ENCODE peak calls at places on chromosome 21, in seven cellular contexts. One of them, this sample, is unnamed.

GRCh38 chr21:36113647-36114428 is 21.0 kb upstream of the CBR3 start:
- DNase-seq in spleen: peak
- DNase-seq in PC-3: peak
- DNase-seq in lower lobe of right lung: peak
- DNase-seq in HFF-Myc: no peak
- DNase-seq in fibroblast of villous mesenchyme: peak
- DNase-seq in transverse colon: peak
- DNase-seq in this sample: no peak

GRCh38 chr21:45408271-45408791 is 3.4 kb downstream of the COL18A1 start:
- DNase-seq in fibroblast of villous mesenchyme: no peak
- DNase-seq in lower lobe of right lung: peak
- DNase-seq in transverse colon: no peak
- DNase-seq in PC-3: no peak
- DNase-seq in HFF-Myc: no peak
- DNase-seq in spleen: peak
- DNase-seq in this sample: no peak

GRCh38 chr21:13937236-13937635 is 273.5 kb downstream of the LIPI start:
- DNase-seq in transverse colon: no peak
- DNase-seq in lower lobe of right lung: peak
- DNase-seq in spleen: no peak
- DNase-seq in fibroblast of villous mesenchyme: no peak
- DNase-seq in PC-3: no peak
- DNase-seq in HFF-Myc: no peak
- DNase-seq in this sample: no peak

GRCh38 chr21:35548904-35549615 is 500.0 kb upstream of the RUNX1 start:
- DNase-seq in PC-3: peak
- DNase-seq in lower lobe of right lung: no peak
- DNase-seq in transverse colon: no peak
- DNase-seq in fibroblast of villous mesenchyme: no peak
- DNase-seq in spleen: no peak
- DNase-seq in HFF-Myc: no peak
- DNase-seq in this sample: no peak

GRCh38 chr21:36260030-36260787 is 59.8 kb upstream of the MORC3 start:
- DNase-seq in PC-3: peak
- DNase-seq in lower lobe of right lung: no peak
- DNase-seq in fibroblast of villous mesenchyme: peak
- DNase-seq in transverse colon: peak
- DNase-seq in HFF-Myc: peak
- DNase-seq in spleen: no peak
- DNase-seq in this sample: no peak

GRCh38 chr21:14070049-14070893 is 140.5 kb downstream of the LIPI start:
- DNase-seq in lower lobe of right lung: no peak
- DNase-seq in spleen: no peak
- DNase-seq in transverse colon: no peak
- DNase-seq in PC-3: no peak
- DNase-seq in HFF-Myc: no peak
- DNase-seq in fibroblast of villous mesenchyme: no peak
- DNase-seq in this sample: no peak

GRCh38 chr21:26119906-26120305 is 50.7 kb downstream of the APP start:
- DNase-seq in transverse colon: no peak
- DNase-seq in fibroblast of villous mesenchyme: no peak
- DNase-seq in spleen: no peak
- DNase-seq in HFF-Myc: no peak
- DNase-seq in PC-3: no peak
- DNase-seq in lower lobe of right lung: no peak
- DNase-seq in this sample: no peak

GRCh38 chr21:38438476-38438893 is 59.8 kb downstream of the ERG start:
- DNase-seq in spleen: peak
- DNase-seq in PC-3: peak
- DNase-seq in HFF-Myc: no peak
- DNase-seq in fibroblast of villous mesenchyme: peak
- DNase-seq in transverse colon: no peak
- DNase-seq in lower lobe of right lung: peak
- DNase-seq in this sample: no peak

GRCh38 chr21:19402870-19403269 is 999.3 kb upstream of the TMPRSS15 start:
- DNase-seq in fibroblast of villous mesenchyme: no peak
- DNase-seq in HFF-Myc: no peak
- DNase-seq in spleen: no peak
- DNase-seq in lower lobe of right lung: no peak
- DNase-seq in PC-3: no peak
- DNase-seq in transverse colon: no peak
- DNase-seq in this sample: no peak

GRCh38 chr21:24938592-24938991 is 668.7 kb downstream of the MRPL39 start:
- DNase-seq in PC-3: no peak
- DNase-seq in spleen: no peak
- DNase-seq in transverse colon: no peak
- DNase-seq in lower lobe of right lung: no peak
- DNase-seq in fibroblast of villous mesenchyme: no peak
- DNase-seq in HFF-Myc: no peak
- DNase-seq in this sample: no peak

GRCh38 chr21:44454747-44455523 is at the start of gene LRRC3:
- DNase-seq in lower lobe of right lung: peak
- DNase-seq in transverse colon: peak
- DNase-seq in fibroblast of villous mesenchyme: peak
- DNase-seq in HFF-Myc: no peak
- DNase-seq in PC-3: peak
- DNase-seq in spleen: peak
- DNase-seq in this sample: no peak

GRCh38 chr21:46253610-46254124 is 25.1 kb upstream of the LSS start:
- DNase-seq in HFF-Myc: no peak
- DNase-seq in spleen: no peak
- DNase-seq in fibroblast of villous mesenchyme: peak
- DNase-seq in lower lobe of right lung: no peak
- DNase-seq in transverse colon: no peak
- DNase-seq in PC-3: no peak
- DNase-seq in this sample: no peak

GRCh38 chr21:14361958-14362357 is 21.0 kb downstream of the HSPA13 start:
- DNase-seq in transverse colon: no peak
- DNase-seq in fibroblast of villous mesenchyme: peak
- DNase-seq in HFF-Myc: no peak
- DNase-seq in lower lobe of right lung: no peak
- DNase-seq in PC-3: peak
- DNase-seq in spleen: no peak
- DNase-seq in this sample: no peak

GRCh38 chr21:33897098-33897497 is 18.5 kb downstream of the ATP5PO start:
- DNase-seq in spleen: no peak
- DNase-seq in fibroblast of villous mesenchyme: no peak
- DNase-seq in transverse colon: no peak
- DNase-seq in PC-3: no peak
- DNase-seq in lower lobe of right lung: no peak
- DNase-seq in HFF-Myc: no peak
- DNase-seq in this sample: no peak

GRCh38 chr21:21612446-21612845 is 614.2 kb downstream of the NCAM2 start:
- DNase-seq in PC-3: peak
- DNase-seq in fibroblast of villous mesenchyme: peak
- DNase-seq in lower lobe of right lung: no peak
- DNase-seq in HFF-Myc: peak
- DNase-seq in spleen: no peak
- DNase-seq in transverse colon: no peak
- DNase-seq in this sample: no peak

GRCh38 chr21:16279658-16280581 is 550.1 kb downstream of the USP25 start:
- DNase-seq in lower lobe of right lung: no peak
- DNase-seq in spleen: no peak
- DNase-seq in PC-3: no peak
- DNase-seq in transverse colon: no peak
- DNase-seq in fibroblast of villous mesenchyme: peak
- DNase-seq in HFF-Myc: no peak
- DNase-seq in this sample: peak

GRCh38 chr21:36658926-36659325 is 40.0 kb upstream of the SIM2 start:
- DNase-seq in spleen: no peak
- DNase-seq in fibroblast of villous mesenchyme: no peak
- DNase-seq in PC-3: no peak
- DNase-seq in lower lobe of right lung: no peak
- DNase-seq in HFF-Myc: no peak
- DNase-seq in transverse colon: no peak
- DNase-seq in this sample: no peak

GRCh38 chr21:44723177-44724131 is 12.1 kb upstream of the TSPEAR start:
- DNase-seq in HFF-Myc: no peak
- DNase-seq in lower lobe of right lung: no peak
- DNase-seq in fibroblast of villous mesenchyme: no peak
- DNase-seq in PC-3: no peak
- DNase-seq in spleen: no peak
- DNase-seq in transverse colon: no peak
- DNase-seq in this sample: no peak

GRCh38 chr21:39088831-39089380 is 94.3 kb downstream of the PSMG1 start:
- DNase-seq in lower lobe of right lung: no peak
- DNase-seq in transverse colon: no peak
- DNase-seq in PC-3: peak
- DNase-seq in HFF-Myc: no peak
- DNase-seq in fibroblast of villous mesenchyme: peak
- DNase-seq in spleen: peak
- DNase-seq in this sample: no peak

DNA sequence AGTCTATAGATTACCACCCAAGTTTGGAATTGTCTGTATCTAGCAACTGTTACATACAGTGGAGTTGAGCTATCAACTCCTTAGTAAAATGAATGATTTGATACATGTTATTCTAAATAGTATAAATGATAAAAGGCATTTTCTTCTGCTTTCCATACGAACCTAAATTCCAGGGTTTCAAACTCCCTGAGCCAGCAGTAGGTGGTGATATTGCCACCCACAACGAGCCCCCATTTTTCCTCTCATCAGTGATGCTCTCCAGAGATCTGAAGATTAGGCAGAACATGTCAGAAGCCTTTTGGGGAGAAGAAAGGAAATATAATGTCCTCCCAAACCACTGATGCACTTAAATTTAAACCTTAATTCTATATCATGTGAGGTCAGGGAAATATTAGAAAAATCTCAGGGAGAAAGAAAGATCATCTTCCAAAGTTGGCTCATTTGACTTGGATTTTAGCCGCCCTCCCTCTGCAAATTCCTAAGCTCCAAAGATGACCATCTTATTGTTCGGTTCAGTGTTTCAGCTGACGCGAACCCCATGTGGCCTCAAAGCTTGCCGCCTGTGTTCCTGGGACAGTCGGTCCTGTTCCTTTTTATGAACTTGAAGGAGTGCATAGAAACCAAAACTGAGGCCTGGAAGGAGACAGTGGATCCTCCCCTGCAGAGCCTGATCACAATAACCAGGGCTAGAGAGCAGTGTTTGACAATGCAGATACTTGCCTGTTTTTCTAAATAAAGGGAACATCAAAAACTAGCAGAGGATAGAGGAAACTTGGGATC is 2.3 kb downstream of the EVA1C start:
- DNase-seq in PC-3: peak
- DNase-seq in HFF-Myc: no peak
- DNase-seq in spleen: no peak
- DNase-seq in lower lobe of right lung: no peak
- DNase-seq in fibroblast of villous mesenchyme: peak
- DNase-seq in transverse colon: no peak
- DNase-seq in this sample: no peak
- H3K4me3 ChIP-seq in PC-3: peak
- H3K4me3 ChIP-seq in HFF-Myc: no peak
- H3K4me3 ChIP-seq in spleen: no peak
- H3K4me3 ChIP-seq in lower lobe of right lung: peak
- H3K4me3 ChIP-seq in fibroblast of villous mesenchyme: peak
- H3K4me3 ChIP-seq in transverse colon: no peak
- H3K4me3 ChIP-seq in this sample: peak

GRCh38 chr21:29130234-29130993 is at the start of gene MAP3K7CL:
- DNase-seq in fibroblast of villous mesenchyme: peak
- DNase-seq in transverse colon: peak
- DNase-seq in PC-3: peak
- DNase-seq in lower lobe of right lung: no peak
- DNase-seq in spleen: no peak
- DNase-seq in HFF-Myc: peak
- DNase-seq in this sample: no peak

GRCh38 chr21:29121759-29122158 is 8.7 kb upstream of the MAP3K7CL start:
- DNase-seq in lower lobe of right lung: no peak
- DNase-seq in transverse colon: no peak
- DNase-seq in fibroblast of villous mesenchyme: no peak
- DNase-seq in PC-3: no peak
- DNase-seq in HFF-Myc: no peak
- DNase-seq in spleen: no peak
- DNase-seq in this sample: no peak

GRCh38 chr21:29125979-29126378 is 4.5 kb upstream of the MAP3K7CL start:
- DNase-seq in PC-3: no peak
- DNase-seq in spleen: no peak
- DNase-seq in fibroblast of villous mesenchyme: no peak
- DNase-seq in transverse colon: no peak
- DNase-seq in lower lobe of right lung: no peak
- DNase-seq in HFF-Myc: no peak
- DNase-seq in this sample: no peak

GRCh38 chr21:29125199-29125598 is 5.2 kb upstream of the MAP3K7CL start:
- DNase-seq in fibroblast of villous mesenchyme: no peak
- DNase-seq in transverse colon: no peak
- DNase-seq in HFF-Myc: no peak
- DNase-seq in PC-3: no peak
- DNase-seq in spleen: no peak
- DNase-seq in lower lobe of right lung: no peak
- DNase-seq in this sample: no peak

GRCh38 chr21:29124645-29125044 is 5.8 kb upstream of the MAP3K7CL start:
- DNase-seq in transverse colon: no peak
- DNase-seq in HFF-Myc: no peak
- DNase-seq in PC-3: no peak
- DNase-seq in lower lobe of right lung: no peak
- DNase-seq in fibroblast of villous mesenchyme: no peak
- DNase-seq in spleen: no peak
- DNase-seq in this sample: no peak
- H3K4me3 ChIP-seq in transverse colon: no peak
- H3K4me3 ChIP-seq in HFF-Myc: no peak
- H3K4me3 ChIP-seq in PC-3: no peak
- H3K4me3 ChIP-seq in lower lobe of right lung: no peak
- H3K4me3 ChIP-seq in fibroblast of villous mesenchyme: no peak
- H3K4me3 ChIP-seq in spleen: no peak
- H3K4me3 ChIP-seq in this sample: no peak

GRCh38 chr21:41406340-41406739 is 19.7 kb upstream of the MX1 start:
- DNase-seq in spleen: no peak
- DNase-seq in HFF-Myc: no peak
- DNase-seq in PC-3: no peak
- DNase-seq in transverse colon: no peak
- DNase-seq in fibroblast of villous mesenchyme: no peak
- DNase-seq in lower lobe of right lung: no peak
- DNase-seq in this sample: no peak

GRCh38 chr21:41402231-41402630 is 23.8 kb upstream of the MX1 start:
- DNase-seq in fibroblast of villous mesenchyme: no peak
- DNase-seq in transverse colon: no peak
- DNase-seq in spleen: no peak
- DNase-seq in PC-3: no peak
- DNase-seq in HFF-Myc: no peak
- DNase-seq in lower lobe of right lung: no peak
- DNase-seq in this sample: no peak

GRCh38 chr21:41402796-41403195 is 23.2 kb upstream of the MX1 start:
- DNase-seq in lower lobe of right lung: no peak
- DNase-seq in spleen: no peak
- DNase-seq in transverse colon: no peak
- DNase-seq in fibroblast of villous mesenchyme: no peak
- DNase-seq in PC-3: no peak
- DNase-seq in HFF-Myc: no peak
- DNase-seq in this sample: no peak

GRCh38 chr21:41403966-41404365 is 22.1 kb upstream of the MX1 start:
- DNase-seq in fibroblast of villous mesenchyme: no peak
- DNase-seq in HFF-Myc: no peak
- DNase-seq in spleen: no peak
- DNase-seq in PC-3: no peak
- DNase-seq in lower lobe of right lung: no peak
- DNase-seq in transverse colon: no peak
- DNase-seq in this sample: no peak

GRCh38 chr21:41403331-41403730 is 22.7 kb upstream of the MX1 start:
- DNase-seq in fibroblast of villous mesenchyme: no peak
- DNase-seq in transverse colon: no peak
- DNase-seq in PC-3: no peak
- DNase-seq in HFF-Myc: no peak
- DNase-seq in lower lobe of right lung: no peak
- DNase-seq in spleen: no peak
- DNase-seq in this sample: no peak
- H3K4me3 ChIP-seq in fibroblast of villous mesenchyme: no peak
- H3K4me3 ChIP-seq in transverse colon: no peak
- H3K4me3 ChIP-seq in PC-3: no peak
- H3K4me3 ChIP-seq in HFF-Myc: no peak
- H3K4me3 ChIP-seq in lower lobe of right lung: no peak
- H3K4me3 ChIP-seq in spleen: no peak
- H3K4me3 ChIP-seq in this sample: no peak

GRCh38 chr21:42614811-42615342 is 38.5 kb upstream of the PDE9A start:
- DNase-seq in fibroblast of villous mesenchyme: peak
- DNase-seq in HFF-Myc: no peak
- DNase-seq in PC-3: peak
- DNase-seq in spleen: peak
- DNase-seq in lower lobe of right lung: peak
- DNase-seq in transverse colon: peak
- DNase-seq in this sample: no peak
- H3K4me3 ChIP-seq in fibroblast of villous mesenchyme: no peak
- H3K4me3 ChIP-seq in HFF-Myc: no peak
- H3K4me3 ChIP-seq in PC-3: no peak
- H3K4me3 ChIP-seq in spleen: no peak
- H3K4me3 ChIP-seq in lower lobe of right lung: peak
- H3K4me3 ChIP-seq in transverse colon: no peak
- H3K4me3 ChIP-seq in this sample: no peak